ENCODE peak calls at places on chromosomes 6 and 20, in nine cellular contexts. M is AG04450, U is adrenal gland, O is neural crest cell, X is fibroblast of lung, Q is astrocyte of the spinal cord, Z is sigmoid colon, B is tibial artery, K is GM12865. L is an unnamed sample.

GRCh38 chr20:12827796-12828406 is 180.9 kb upstream of the SPTLC3 start:
- DNase-seq in M (no peak), U (no peak), O (no peak), X (no peak), Q (no peak), Z (no peak), B (no peak), K (no peak), L (peak; percentile 11)

GRCh38 chr6:39061182-39061581 is 12.6 kb downstream of the GLP1R start:
- DNase-seq in M (no peak), U (no peak), O (no peak), X (no peak), Q (no peak), Z (no peak), B (no peak), K (no peak), L (no peak)

GRCh38 chr20:48490976-48491657 is 336.7 kb downstream of the PREX1 start:
- DNase-seq in M (no peak), U (no peak), O (no peak), X (no peak), Q (no peak), Z (peak; percentile 35), B (no peak), K (no peak), L (no peak)

GRCh38 chr6:81748946-81749345 is 3.5 kb downstream of the TENT5A start:
- DNase-seq in M (no peak), U (no peak), O (no peak), X (peak; percentile 28), Q (no peak), Z (no peak), B (no peak), K (no peak), L (no peak)

GRCh38 chr20:32449890-32450401 is 91.8 kb downstream of the ASXL1 start:
- DNase-seq in M (no peak), U (peak; percentile 26), O (no peak), X (no peak), Q (no peak), Z (no peak), B (no peak), K (no peak), L (no peak)

GRCh38 chr6:135722679-135723078 is 128.8 kb upstream of the PDE7B start:
- DNase-seq in M (peak; percentile 60), U (no peak), O (no peak), X (peak; percentile 97), Q (peak; percentile 88), Z (no peak), B (no peak), K (no peak), L (peak; percentile 87)

GRCh38 chr6:95519228-95520037 is 57.9 kb upstream of the MANEA start:
- DNase-seq in M (no peak), U (no peak), O (no peak), X (no peak), Q (no peak), Z (no peak), B (no peak), K (no peak), L (no peak)

GRCh38 chr6:113383701-113384100 is 473.4 kb upstream of the MARCKS start:
- DNase-seq in M (no peak), U (no peak), O (no peak), X (peak; percentile 58), Q (no peak), Z (no peak), B (no peak), K (no peak), L (no peak)

GRCh38 chr6:134177236-134177635 is 124.8 kb upstream of the SLC2A12 start:
- DNase-seq in M (no peak), U (no peak), O (no peak), X (no peak), Q (no peak), Z (no peak), B (no peak), K (no peak), L (no peak)

GRCh38 chr6:36826520-36827227 is 12.6 kb downstream of the CPNE5 start:
- DNase-seq in M (no peak), U (no peak), O (no peak), X (no peak), Q (no peak), Z (no peak), B (no peak), K (no peak), L (no peak)

GRCh38 chr6:84263557-84263956 is 36.1 kb upstream of the CEP162 start:
- DNase-seq in M (no peak), U (no peak), O (no peak), X (no peak), Q (no peak), Z (no peak), B (no peak), K (no peak), L (peak; percentile 61)

GRCh38 chr6:168088161-168089106 is 9.4 kb upstream of the FRMD1 start:
- DNase-seq in M (peak; percentile 61), U (peak; percentile 21), O (peak; percentile 36), X (peak; percentile 59), Q (peak; percentile 19), Z (no peak), B (no peak), K (no peak), L (peak; percentile 80)

GRCh38 chr6:123808556-123808955 is 4.9 kb downstream of the NKAIN2 start:
- DNase-seq in M (no peak), U (no peak), O (no peak), X (peak; percentile 8), Q (no peak), Z (no peak), B (no peak), K (no peak), L (no peak)

GRCh38 chr20:25285856-25286798 is 38.2 kb downstream of the PYGB start:
- DNase-seq in M (no peak), U (peak; percentile 6), O (no peak), X (no peak), Q (no peak), Z (peak; percentile 55), B (peak; percentile 60), K (no peak), L (no peak)

GRCh38 chr6:4560225-4561077 is 215.8 kb upstream of the CDYL start:
- DNase-seq in M (no peak), U (no peak), O (no peak), X (no peak), Q (no peak), Z (no peak), B (no peak), K (no peak), L (no peak)

GRCh38 chr6:39173276-39173675 is 56.0 kb downstream of the KCNK5 start:
- DNase-seq in M (no peak), U (no peak), O (no peak), X (no peak), Q (no peak), Z (no peak), B (peak; percentile 51), K (no peak), L (no peak)

GRCh38 chr6:140879861-140880260 is 1252.9 kb upstream of the GJE1 start:
- DNase-seq in M (peak; percentile 13), U (no peak), O (no peak), X (peak; percentile 62), Q (peak; percentile 55), Z (no peak), B (no peak), K (no peak), L (peak; percentile 72)

GRCh38 chr6:29403801-29404200 is 8.4 kb downstream of the OR12D2 start:
- DNase-seq in M (no peak), U (no peak), O (no peak), X (no peak), Q (no peak), Z (no peak), B (no peak), K (no peak), L (no peak)

GRCh38 chr6:108744996-108745395 is 103.2 kb upstream of the ARMC2 start:
- DNase-seq in M (no peak), U (no peak), O (no peak), X (no peak), Q (no peak), Z (no peak), B (no peak), K (no peak), L (no peak)

GRCh38 chr6:13146429-13146828 is 181.9 kb downstream of the TBC1D7 start:
- DNase-seq in M (no peak), U (no peak), O (no peak), X (no peak), Q (no peak), Z (no peak), B (no peak), K (no peak), L (no peak)

GRCh38 chr20:48583171-48583570 is 244.6 kb downstream of the PREX1 start:
- DNase-seq in M (no peak), U (no peak), O (no peak), X (no peak), Q (no peak), Z (peak; percentile 17), B (peak; percentile 25), K (no peak), L (no peak)

GRCh38 chr20:47749367-47749766 is 35.9 kb downstream of the SULF2 start:
- DNase-seq in M (no peak), U (peak; percentile 22), O (no peak), X (peak; percentile 91), Q (no peak), Z (no peak), B (peak; percentile 77), K (no peak), L (peak; percentile 2)

DNA sequence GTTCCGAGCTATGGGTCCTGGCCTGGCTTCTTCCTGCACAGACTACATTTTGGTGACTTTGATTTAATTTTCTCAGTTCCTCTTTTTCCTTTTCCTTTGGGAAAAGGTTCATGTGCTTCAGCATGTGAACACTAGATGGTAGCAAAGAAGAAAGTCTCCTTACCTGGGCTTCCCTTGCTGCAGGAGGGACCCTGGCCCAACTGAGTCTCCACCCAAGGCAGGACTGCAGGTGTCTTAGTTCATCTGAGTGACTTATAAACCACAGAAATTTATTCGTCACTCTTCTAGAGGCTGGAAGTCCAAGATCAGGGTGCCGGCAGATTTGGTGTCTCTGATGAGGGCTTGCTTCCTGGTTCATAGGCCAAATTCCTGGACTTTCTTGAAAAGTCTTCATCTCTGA is 163.2 kb downstream of the SYCP2 start:
- DNase-seq in M (no peak), U (no peak), O (no peak), X (no peak), Q (no peak), Z (peak; percentile 20), B (no peak), K (no peak), L (no peak)
- TF ChIP-seq CTCF in M (no peak), U (no peak), O (peak; percentile 44), X (no peak), Q (no peak), Z (no peak), B (no peak), K (no peak), L (no peak)

GRCh38 chr6:111799576-111800467 is 73.4 kb downstream of the FYN start:
- DNase-seq in M (no peak), U (no peak), O (no peak), X (peak; percentile 33), Q (no peak), Z (no peak), B (no peak), K (no peak), L (no peak)
- TF ChIP-seq CTCF in M (no peak), U (no peak), O (peak; percentile 22), X (no peak), Q (no peak), Z (no peak), B (no peak), K (no peak), L (peak; percentile 34)

GRCh38 chr6:149089508-149089907 is 228.0 kb upstream of the TAB2 start:
- DNase-seq in M (no peak), U (no peak), O (no peak), X (no peak), Q (no peak), Z (no peak), B (no peak), K (no peak), L (peak; percentile 37)
- TF ChIP-seq CTCF in M (no peak), U (no peak), O (no peak), X (no peak), Q (peak; percentile 25), Z (no peak), B (no peak), K (no peak), L (peak; percentile 49)

GRCh38 chr6:30744054-30744805 is at the start of gene IER3:
- DNase-seq in M (peak; percentile 85), U (peak; percentile 89), O (peak; percentile 62), X (peak; percentile 94), Q (peak; percentile 93), Z (peak; percentile 94), B (peak; percentile 91), K (peak; percentile 92), L (peak; percentile 93)
- TF ChIP-seq CTCF in M (peak; percentile 69), U (peak; percentile 43), O (peak; percentile 76), X (peak; percentile 64), Q (peak; percentile 65), Z (peak; percentile 67), B (peak; percentile 81), K (peak; percentile 70), L (peak; percentile 69)

L was measured in choroid plexus epithelial cell.